ENCODE peak calls at places on chromosomes 12 and 14, in five cellular contexts. F is H1, P is K562, G is HepG2, K is IMR-90. R is an unnamed sample.

GRCh38 chr12:120820885-120821510 is 83.2 kb downstream of the SPPL3 start:
- DNase-seq in F (no peak), P (no peak), G (no peak), K (no peak), R (no peak)

GRCh38 chr14:78950654-78951053 is 780.5 kb downstream of the NRXN3 start:
- DNase-seq in F (no peak), P (no peak), G (no peak), K (peak), R (no peak)

GRCh38 chr14:73143003-73143402 is 6.7 kb downstream of the PSEN1 start:
- DNase-seq in F (no peak), P (no peak), G (no peak), K (no peak), R (no peak)

GRCh38 chr12:32846053-32846452 is 50.5 kb downstream of the PKP2 start:
- DNase-seq in F (no peak), P (no peak), G (no peak), K (no peak), R (no peak)

GRCh38 chr14:22532345-22533056 is 56.5 kb downstream of the DAD1 start:
- DNase-seq in F (no peak), P (no peak), G (no peak), K (peak), R (no peak)

GRCh38 chr12:125071456-125071855 is 6.2 kb downstream of the AACS start:
- DNase-seq in F (no peak), P (no peak), G (no peak), K (no peak), R (no peak)

GRCh38 chr12:58764100-58764953 is 156.0 kb downstream of the LRIG3 start:
- DNase-seq in F (no peak), P (no peak), G (peak), K (peak), R (no peak)

GRCh38 chr14:99199854-99200653 is 71.9 kb downstream of the BCL11B start:
- DNase-seq in F (no peak), P (no peak), G (no peak), K (no peak), R (no peak)

GRCh38 chr14:89252887-89253532 is 164.0 kb downstream of the FOXN3 start:
- DNase-seq in F (no peak), P (no peak), G (no peak), K (peak), R (peak)

GRCh38 chr12:226401-226800 is 12.4 kb upstream of the SLC6A12 start:
- DNase-seq in F (no peak), P (no peak), G (no peak), K (no peak), R (no peak)

GRCh38 chr12:118874698-118875548 is 106.4 kb upstream of the SRRM4 start:
- DNase-seq in F (peak), P (no peak), G (no peak), K (no peak), R (no peak)

GRCh38 chr14:94770251-94770749 is 387 bp upstream of the GSC start:
- DNase-seq in F (peak), P (no peak), G (no peak), K (peak), R (no peak)

GRCh38 chr12:54967461-54967860 is 17.1 kb downstream of the TESPA1 start:
- DNase-seq in F (no peak), P (no peak), G (no peak), K (no peak), R (no peak)

GRCh38 chr12:71878208-71878607 is 38.6 kb downstream of the TBC1D15 start:
- DNase-seq in F (no peak), P (no peak), G (no peak), K (no peak), R (no peak)

GRCh38 chr14:99659333-99659741 is 14.4 kb downstream of the HHIPL1 start:
- DNase-seq in F (peak), P (no peak), G (no peak), K (no peak), R (no peak)

GRCh38 chr14:73227812-73228781 is 9.2 kb upstream of the PAPLN start:
- DNase-seq in F (no peak), P (no peak), G (peak), K (peak), R (peak)

GRCh38 chr12:103441437-103442186 is 54.2 kb downstream of the C12orf42 start:
- DNase-seq in F (no peak), P (no peak), G (no peak), K (no peak), R (no peak)

GRCh38 chr14:64979336-64980074 is 7.2 kb upstream of the FNTB start:
- DNase-seq in F (no peak), P (no peak), G (no peak), K (peak), R (peak)

GRCh38 chr14:97077253-97077653 is 280.1 kb downstream of the VRK1 start:
- DNase-seq in F (no peak), P (peak), G (no peak), K (no peak), R (no peak)

GRCh38 chr12:49874142-49874897 is 29.4 kb downstream of the FAIM2 start:
- DNase-seq in F (no peak), P (no peak), G (no peak), K (peak), R (no peak)

GRCh38 chr12:1360812-1361211 is 233.6 kb downstream of the FBXL14 start:
- DNase-seq in F (no peak), P (no peak), G (no peak), K (peak), R (no peak)

DNA sequence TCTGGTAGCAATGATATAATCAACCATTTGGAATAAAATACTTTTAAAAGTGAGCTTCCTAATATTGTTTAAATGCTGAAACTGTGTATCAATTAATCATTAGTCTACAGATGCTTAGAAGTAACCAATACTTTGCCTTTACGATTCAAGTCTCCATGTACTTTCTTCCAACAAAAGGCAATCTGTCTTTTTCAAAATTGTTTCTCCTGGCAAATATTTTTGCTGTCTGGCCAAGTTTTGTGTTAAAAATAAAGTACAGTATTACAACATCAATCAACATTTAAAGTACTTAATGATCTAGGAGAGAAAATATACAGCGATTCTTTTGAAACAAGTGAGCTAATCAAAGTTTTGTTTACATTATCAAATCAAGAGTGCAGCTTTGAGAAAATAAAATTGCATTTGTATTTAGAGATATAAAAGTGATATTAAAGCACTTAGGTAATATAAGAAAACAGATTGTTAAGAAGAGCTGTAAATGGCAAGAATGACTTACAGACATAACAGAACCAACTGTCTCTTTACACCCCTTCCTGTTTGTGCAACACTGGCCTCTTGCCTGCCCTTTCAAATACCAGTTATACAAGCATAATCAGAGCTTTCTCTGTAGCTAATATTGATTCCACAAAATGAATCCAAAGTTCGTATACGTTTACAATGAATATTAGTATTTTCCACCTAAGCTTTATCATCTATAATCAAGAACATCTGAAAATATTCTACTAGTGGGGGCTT is 38.2 kb upstream of the FBLN5 start:
- DNase-seq in F (no peak), P (no peak), G (no peak), K (peak), R (no peak)
- TF ChIP-seq MAFK in F (no peak), P (no peak), G (no peak), K (no peak), R (no peak)

DNA sequence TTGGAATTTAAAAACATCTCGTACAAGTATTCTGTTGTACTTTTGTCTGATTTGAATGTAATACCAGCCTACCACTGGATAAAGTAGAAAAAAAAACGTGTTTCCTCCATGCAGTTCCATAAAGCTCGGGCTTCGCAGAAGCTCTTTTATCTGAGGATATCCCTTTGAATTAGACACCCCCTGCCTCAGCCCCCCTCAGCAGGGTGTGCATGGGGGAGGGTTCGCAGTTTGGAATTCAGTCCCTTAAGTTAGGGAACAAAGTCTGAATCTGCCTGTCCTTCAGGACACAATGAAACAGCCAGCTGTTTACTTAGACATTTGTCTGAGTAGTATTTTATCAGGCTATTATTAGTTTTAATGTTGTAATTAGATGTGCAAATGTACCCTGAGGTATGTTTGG is 234.0 kb upstream of the CAND1 start:
- DNase-seq in F (no peak), P (no peak), G (no peak), K (no peak), R (no peak)
- TF ChIP-seq MAFK in F (no peak), P (no peak), G (no peak), K (no peak), R (no peak)

DNA sequence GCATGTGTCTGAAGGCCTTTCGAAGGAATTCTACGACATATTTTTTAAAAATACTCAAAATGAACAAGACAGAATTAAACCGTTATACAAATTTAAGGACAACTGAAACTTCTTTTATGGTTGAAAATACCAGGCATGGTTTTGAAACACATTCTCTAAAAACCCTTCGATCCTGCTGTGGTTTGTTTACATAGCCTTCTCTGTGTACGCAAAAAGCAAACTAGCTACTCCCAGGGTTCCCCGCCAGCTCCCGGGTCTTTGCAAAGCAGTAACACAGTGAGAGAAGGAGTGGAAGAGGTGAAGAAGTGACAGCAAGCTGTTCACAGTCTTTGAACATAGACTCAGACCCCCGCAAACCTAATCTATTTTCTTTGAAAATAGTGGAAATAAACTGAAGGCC is 2.2 kb upstream of the TC2N start:
- DNase-seq in F (no peak), P (no peak), G (peak), K (peak), R (no peak)
- TF ChIP-seq MAFK in F (no peak), P (no peak), G (no peak), K (no peak), R (no peak)

GRCh38 chr12:115791331-115791730 is 486.2 kb downstream of the MED13L start:
- DNase-seq in F (no peak), P (no peak), G (no peak), K (no peak), R (no peak)

GRCh38 chr12:115794659-115795081 is 482.8 kb downstream of the MED13L start:
- DNase-seq in F (no peak), P (no peak), G (peak), K (no peak), R (no peak)

GRCh38 chr12:115785548-115785947 is 491.9 kb downstream of the MED13L start:
- DNase-seq in F (no peak), P (no peak), G (no peak), K (no peak), R (no peak)

DNA sequence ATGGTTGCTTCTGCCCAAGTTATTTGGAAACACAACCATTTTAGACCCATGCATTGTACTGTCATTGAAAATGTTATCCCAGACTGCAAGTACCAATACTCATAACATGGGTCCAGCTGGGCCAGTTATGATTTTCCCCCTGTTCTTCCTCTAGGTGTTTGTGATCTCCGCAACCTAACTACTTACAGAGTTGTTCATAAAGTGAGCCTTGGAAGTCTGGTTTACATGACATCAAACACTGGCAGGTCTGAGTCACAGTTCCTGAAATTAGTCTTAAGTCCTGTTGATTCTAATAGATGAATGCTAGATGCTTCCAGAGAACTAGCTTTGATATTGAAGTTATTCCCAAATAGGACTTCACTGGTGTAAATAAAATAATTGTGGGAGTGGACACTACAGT is 487.0 kb downstream of the MED13L start:
- DNase-seq in F (no peak), P (no peak), G (no peak), K (no peak), R (no peak)
- TF ChIP-seq MAFK in F (no peak), P (no peak), G (no peak), K (no peak), R (no peak)

DNA sequence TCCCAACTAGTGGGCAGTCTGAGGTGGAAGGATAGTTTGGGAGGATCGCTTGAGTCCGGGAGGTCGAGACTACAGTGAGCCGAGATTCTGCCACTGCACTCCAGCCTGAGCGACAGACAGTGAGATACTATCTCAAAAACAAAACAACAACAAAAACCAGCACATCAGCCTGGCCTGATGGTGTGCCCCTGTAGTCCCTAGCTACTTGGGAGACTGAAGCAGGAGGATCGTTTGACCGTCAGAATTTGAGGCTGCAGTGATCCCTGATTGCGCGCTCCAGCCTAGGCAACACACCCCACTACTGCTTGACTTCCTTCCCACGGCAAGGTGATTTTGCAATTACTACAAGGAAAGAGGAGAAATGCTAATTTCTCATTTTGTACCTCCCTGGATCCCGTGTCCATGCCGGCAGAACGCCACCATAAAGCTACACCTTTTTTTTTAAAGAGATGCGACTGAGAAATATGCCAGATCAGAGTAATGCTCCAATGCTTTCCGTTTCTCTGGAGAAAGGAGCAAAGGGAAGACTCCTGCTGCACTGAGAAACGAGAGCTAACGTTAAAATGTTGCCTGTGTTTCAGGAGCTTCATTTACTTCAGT is 665 bp upstream of the SCFD1 start:
- DNase-seq in F (peak), P (no peak), G (peak), K (peak), R (peak)
- TF ChIP-seq MAFK in F (no peak), P (no peak), G (no peak), K (no peak), R (no peak)